ENCODE peak calls at places on chromosomes 5 and 9, in four cellular contexts. B is SJSA1, T is aorta, N is tibial nerve. Y is an unnamed sample.

GRCh38 chr5:138969323-138970013 is 94.3 kb upstream of the LRRTM2 start:
- DNase-seq in B (no peak), T (no peak), N (no peak), Y (no peak)

GRCh38 chr5:92567831-92568450 is 1013.1 kb downstream of the NR2F1-AS1 start:
- DNase-seq in T (no peak), N (no peak), B (no peak), Y (no peak)

GRCh38 chr9:106700676-106701075 is 162.3 kb upstream of the ZNF462 start:
- DNase-seq in N (no peak), T (no peak), B (no peak), Y (no peak)

GRCh38 chr9:34430843-34431437 is 27.4 kb downstream of the FAM219A start:
- DNase-seq in N (peak), B (no peak), T (peak), Y (peak)

GRCh38 chr9:123072407-123072995 is 39.0 kb downstream of the GPR21 start:
- DNase-seq in B (no peak), T (no peak), N (no peak), Y (no peak)

GRCh38 chr9:89738137-89738932 is 133.5 kb downstream of the GADD45G start:
- DNase-seq in T (no peak), B (no peak), N (no peak), Y (no peak)

GRCh38 chr5:116554764-116555163 is 19.9 kb downstream of the SEMA6A start:
- DNase-seq in T (no peak), B (no peak), N (no peak), Y (no peak)

GRCh38 chr5:74206571-74207550 is 433.7 kb downstream of the ENC1 start:
- DNase-seq in N (peak), B (peak), T (peak), Y (peak)

GRCh38 chr5:52356311-52356918 is 431.3 kb upstream of the ITGA1 start:
- DNase-seq in N (no peak), B (no peak), T (no peak), Y (peak)

GRCh38 chr5:158456756-158457155 is 597.8 kb upstream of the CLINT1 start:
- DNase-seq in N (no peak), B (peak), T (peak), Y (no peak)

GRCh38 chr5:68740204-68740910 is 353.5 kb upstream of the SLC30A5 start:
- DNase-seq in N (no peak), T (no peak), B (no peak), Y (no peak)

GRCh38 chr5:6582507-6583048 is 50.3 kb downstream of the NSUN2 start:
- DNase-seq in B (no peak), N (no peak), T (no peak), Y (no peak)

GRCh38 chr5:54862036-54862435 is 123.4 kb downstream of the ESM1 start:
- DNase-seq in B (no peak), N (no peak), T (no peak), Y (no peak)

GRCh38 chr9:126390923-126391322 is 64.3 kb downstream of the MVB12B start:
- DNase-seq in T (peak), N (no peak), B (peak), Y (no peak)

GRCh38 chr5:116441223-116441622 is 133.4 kb downstream of the SEMA6A start:
- DNase-seq in N (no peak), B (no peak), T (no peak), Y (no peak)

GRCh38 chr5:140261403-140262171 is 41.3 kb downstream of the PFDN1 start:
- DNase-seq in N (peak), T (peak), B (peak), Y (peak)

GRCh38 chr9:36250079-36250478 is 8.2 kb downstream of the GNE start:
- DNase-seq in T (no peak), N (no peak), B (no peak), Y (no peak)

GRCh38 chr5:36128795-36129194 is 22.9 kb downstream of the LMBRD2 start:
- DNase-seq in N (no peak), T (no peak), B (no peak), Y (no peak)

GRCh38 chr5:126339215-126339805 is 83.9 kb upstream of the GRAMD2B start:
- DNase-seq in B (peak), T (no peak), N (peak), Y (peak)

GRCh38 chr5:43192558-43193170 is 639 bp downstream of the NIM1K start:
- DNase-seq in N (peak), B (no peak), T (peak), Y (peak)

GRCh38 chr9:18379073-18379811 is 94.7 kb upstream of the ADAMTSL1 start:
- DNase-seq in N (no peak), T (no peak), B (peak), Y (no peak)

Y was measured in cardiac muscle cell.